ENCODE peak calls at places on chromosome 4, in ten cellular contexts. U is fibroblast of lung, E is esophagus squamous epithelium, Z is left lung, S is upper lobe of right lung, W is spleen, T is neural progenitor cell, L is left ventricle myocardium inferior, X is suprapubic skin, C is heart left ventricle. Q is an unnamed sample.

GRCh38 chr4:99405433-99406115 is 29.6 kb downstream of the ADH7 start:
- DNase-seq in L (peak), X (peak), T (peak), W (no peak), C (peak), U (peak), S (no peak), E (no peak), Z (no peak), Q (no peak)

GRCh38 chr4:111678466-111678865 is 466.8 kb upstream of the FAM241A start:
- DNase-seq in L (no peak), W (no peak), Z (no peak), C (no peak), T (no peak), X (no peak), U (peak), S (no peak), E (no peak), Q (no peak)

GRCh38 chr4:182449186-182449880 is 206.1 kb downstream of the TENM3 start:
- DNase-seq in S (no peak), W (no peak), T (peak), X (no peak), C (no peak), E (no peak), Z (no peak), U (peak), L (no peak), Q (no peak)

GRCh38 chr4:114257516-114257915 is 278.1 kb upstream of the ARSJ start:
- DNase-seq in L (no peak), S (no peak), U (peak), Z (no peak), T (no peak), C (no peak), W (no peak), X (no peak), E (no peak), Q (no peak)

GRCh38 chr4:101356928-101357327 is 9.6 kb upstream of the PPP3CA start:
- DNase-seq in U (peak), X (no peak), T (no peak), C (no peak), E (no peak), S (no peak), W (no peak), Z (no peak), L (no peak), Q (no peak)

GRCh38 chr4:15882675-15883086 is 55.9 kb downstream of the FGFBP1 start:
- DNase-seq in C (peak), U (peak), S (no peak), L (no peak), T (peak), W (no peak), Z (no peak), E (no peak), X (no peak), Q (no peak)

GRCh38 chr4:73679836-73680235 is 59.6 kb upstream of the RASSF6 start:
- DNase-seq in X (no peak), L (no peak), E (no peak), U (peak), Z (no peak), T (no peak), S (no peak), W (no peak), C (no peak), Q (no peak)

GRCh38 chr4:91113130-91113706 is 986.0 kb downstream of the CCSER1 start:
- DNase-seq in E (no peak), W (no peak), U (peak), Z (no peak), L (no peak), T (peak), C (no peak), S (no peak), X (no peak), Q (no peak)

GRCh38 chr4:18020671-18021469 is 685 bp downstream of the LCORL start:
- DNase-seq in S (peak), L (peak), E (peak), U (peak), T (peak), W (peak), X (peak), C (peak), Z (peak), Q (peak)

GRCh38 chr4:81164623-81165416 is 50.2 kb downstream of the PRKG2 start:
- DNase-seq in X (no peak), Z (no peak), S (no peak), T (no peak), W (no peak), U (peak), L (no peak), C (no peak), E (no peak), Q (no peak)

GRCh38 chr4:126991965-126992364 is 640.8 kb upstream of the INTU start:
- DNase-seq in Z (no peak), L (no peak), C (no peak), U (peak), T (no peak), X (no peak), W (no peak), E (no peak), S (no peak), Q (no peak)

GRCh38 chr4:106463622-106464021 is 95.0 kb upstream of the GIMD1 start:
- DNase-seq in C (no peak), S (no peak), T (no peak), L (no peak), X (no peak), Z (no peak), W (no peak), U (no peak), E (no peak), Q (no peak)

GRCh38 chr4:185212566-185212965 is 3.2 kb downstream of the SNX25 start:
- DNase-seq in E (no peak), L (no peak), X (no peak), W (no peak), C (no peak), S (no peak), U (peak), Z (no peak), T (no peak), Q (no peak)

GRCh38 chr4:86960557-86960959 is 25.7 kb downstream of the AFF1 start:
- DNase-seq in C (no peak), L (no peak), U (peak), T (peak), E (no peak), X (no peak), Z (no peak), W (no peak), S (no peak), Q (no peak)

GRCh38 chr4:71607109-71607508 is 176.8 kb downstream of the GC start:
- DNase-seq in T (no peak), S (no peak), W (no peak), X (no peak), E (no peak), C (no peak), U (no peak), Z (no peak), L (no peak), Q (no peak)

GRCh38 chr4:123891901-123892300 is 495.3 kb downstream of the SPRY1 start:
- DNase-seq in U (no peak), X (no peak), L (no peak), C (no peak), W (no peak), Z (no peak), T (no peak), S (no peak), E (no peak), Q (no peak)

GRCh38 chr4:103498161-103499070 is 221.4 kb downstream of the TACR3 start:
- DNase-seq in L (no peak), E (no peak), S (no peak), T (no peak), U (peak), W (peak), Z (no peak), X (no peak), C (no peak), Q (no peak)

GRCh38 chr4:103496800-103497199 is 223.0 kb downstream of the TACR3 start:
- DNase-seq in L (no peak), U (no peak), W (no peak), T (no peak), X (no peak), S (no peak), E (no peak), C (no peak), Z (no peak), Q (no peak)

GRCh38 chr4:103499094-103499493 is 220.7 kb downstream of the TACR3 start:
- DNase-seq in E (no peak), T (no peak), L (no peak), C (no peak), Z (no peak), X (no peak), W (no peak), U (no peak), S (no peak), Q (no peak)

GRCh38 chr4:103497692-103498091 is 222.1 kb downstream of the TACR3 start:
- DNase-seq in U (no peak), L (no peak), E (no peak), C (no peak), X (no peak), W (no peak), Z (no peak), S (no peak), T (no peak), Q (no peak)

GRCh38 chr4:103493450-103494159 is 226.2 kb downstream of the TACR3 start:
- DNase-seq in X (no peak), C (no peak), L (no peak), S (no peak), T (no peak), Z (no peak), W (no peak), U (peak), E (no peak), Q (no peak)
- H3K27ac ChIP-seq in X (no peak), C (no peak), L (no peak), S (no peak), T (no peak), Z (no peak), W (no peak), U (no peak), E (no peak), Q (no peak)

GRCh38 chr4:104491396-104491821 is 3.3 kb downstream of the CXXC4 start:
- DNase-seq in W (peak), L (peak), X (peak), E (no peak), T (peak), C (no peak), S (peak), U (peak), Z (peak), Q (no peak)

GRCh38 chr4:104491826-104492771 is 2.6 kb downstream of the CXXC4 start:
- DNase-seq in S (no peak), C (no peak), X (no peak), Z (no peak), T (peak), L (no peak), E (no peak), U (peak), W (no peak), Q (no peak)

GRCh38 chr4:104493071-104493831 is 1.4 kb downstream of the CXXC4 start:
- DNase-seq in S (no peak), E (no peak), T (peak), U (no peak), L (no peak), C (no peak), Z (no peak), W (no peak), X (no peak), Q (no peak)

GRCh38 chr4:104494822-104495559 is at the start of gene CXXC4:
- DNase-seq in W (peak), Z (peak), S (peak), L (peak), T (peak), U (peak), C (peak), X (peak), E (no peak), Q (no peak)

GRCh38 chr4:104494161-104494560 is 533 bp downstream of the CXXC4 start:
- DNase-seq in U (no peak), E (no peak), T (peak), L (no peak), C (no peak), S (no peak), Z (no peak), W (no peak), X (no peak), Q (no peak)
- H3K4me3 ChIP-seq in U (no peak), E (peak), T (peak), L (peak), C (peak), S (peak), Z (peak), W (peak), X (peak), Q (peak)

DNA sequence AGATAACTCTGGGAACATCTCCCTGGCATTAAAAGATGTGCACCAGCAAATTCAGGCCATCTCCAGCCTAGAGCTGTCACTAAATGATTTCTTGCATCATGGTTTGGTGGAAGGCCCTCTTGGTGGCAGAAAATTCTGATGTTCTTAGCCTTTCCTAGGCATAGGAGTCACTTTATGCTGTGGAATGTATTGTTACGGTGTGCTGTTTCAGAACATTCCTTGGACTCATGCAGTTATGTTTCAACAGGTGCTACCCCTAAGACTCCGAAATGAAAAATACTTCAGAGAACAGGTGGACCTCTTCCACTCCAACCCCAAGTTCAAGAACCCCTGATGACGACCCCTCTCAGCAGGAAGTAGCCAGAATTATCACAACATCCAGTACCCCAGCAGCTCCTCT is 20.3 kb upstream of the PAPSS1 start:
- DNase-seq in S (no peak), U (peak), E (no peak), T (peak), X (no peak), C (no peak), Z (no peak), L (no peak), W (no peak), Q (no peak)
- TF ChIP-seq CTCF in S (peak), U (no peak), E (peak), T (peak), X (no peak), C (no peak), Z (no peak), L (peak), W (no peak), Q (no peak)

GRCh38 chr4:135408109-135408508 is 1206.5 kb upstream of the PABPC4L start:
- DNase-seq in U (no peak), E (no peak), X (no peak), C (no peak), T (no peak), S (no peak), Z (peak), W (no peak), L (no peak), Q (no peak)
- H3K27ac ChIP-seq in U (no peak), E (no peak), X (no peak), C (no peak), T (no peak), S (no peak), Z (no peak), W (no peak), L (no peak), Q (no peak)